ENCODE peak calls at places on chromosome 10, in four cellular contexts. One of them, this sample, is unnamed.

GRCh38 chr10:123774075-123774742 is 108.1 kb downstream of the GPR26 start:
- DNase-seq in psoas muscle: no peak
- DNase-seq in AG09309: no peak
- DNase-seq in IMR-90: no peak
- DNase-seq in this sample: no peak

GRCh38 chr10:97861351-97861750 is 11.7 kb downstream of the GOLGA7B start:
- DNase-seq in AG09309: peak
- DNase-seq in psoas muscle: peak
- DNase-seq in IMR-90: peak
- DNase-seq in this sample: peak

GRCh38 chr10:6050801-6051445 is 11.2 kb downstream of the IL2RA start:
- DNase-seq in AG09309: no peak
- DNase-seq in IMR-90: peak
- DNase-seq in psoas muscle: peak
- DNase-seq in this sample: peak

GRCh38 chr10:91172348-91172747 is 48.1 kb upstream of the PCGF5 start:
- DNase-seq in IMR-90: no peak
- DNase-seq in psoas muscle: no peak
- DNase-seq in AG09309: no peak
- DNase-seq in this sample: no peak

GRCh38 chr10:6232846-6233724 is 30.4 kb downstream of the PFKFB3 start:
- DNase-seq in IMR-90: no peak
- DNase-seq in psoas muscle: no peak
- DNase-seq in AG09309: no peak
- DNase-seq in this sample: no peak

GRCh38 chr10:28410420-28411135 is 107.7 kb upstream of the MPP7 start:
- DNase-seq in IMR-90: no peak
- DNase-seq in AG09309: no peak
- DNase-seq in psoas muscle: no peak
- DNase-seq in this sample: no peak

GRCh38 chr10:119714484-119714816 is 11.4 kb upstream of the INPP5F start:
- DNase-seq in psoas muscle: no peak
- DNase-seq in IMR-90: no peak
- DNase-seq in AG09309: no peak
- DNase-seq in this sample: no peak

GRCh38 chr10:103394180-103394579 is 2.1 kb downstream of the ATP5MK start:
- DNase-seq in psoas muscle: no peak
- DNase-seq in IMR-90: no peak
- DNase-seq in AG09309: no peak
- DNase-seq in this sample: no peak

GRCh38 chr10:97596101-97597055 is 6.9 kb downstream of the C10orf62 start:
- DNase-seq in AG09309: peak
- DNase-seq in IMR-90: peak
- DNase-seq in psoas muscle: peak
- DNase-seq in this sample: peak

GRCh38 chr10:87760195-87760905 is 57.7 kb downstream of the ATAD1 start:
- DNase-seq in psoas muscle: no peak
- DNase-seq in IMR-90: peak
- DNase-seq in AG09309: no peak
- DNase-seq in this sample: no peak

GRCh38 chr10:104546756-104547155 is 94.3 kb upstream of the SORCS3 start:
- DNase-seq in psoas muscle: no peak
- DNase-seq in AG09309: no peak
- DNase-seq in IMR-90: no peak
- DNase-seq in this sample: no peak

GRCh38 chr10:97314677-97315076 is 4.4 kb upstream of the FRAT1 start:
- DNase-seq in AG09309: no peak
- DNase-seq in psoas muscle: no peak
- DNase-seq in IMR-90: no peak
- DNase-seq in this sample: no peak

GRCh38 chr10:123081896-123082295 is 53.9 kb upstream of the HMX3 start:
- DNase-seq in AG09309: no peak
- DNase-seq in IMR-90: no peak
- DNase-seq in psoas muscle: no peak
- DNase-seq in this sample: no peak

GRCh38 chr10:26804418-26805393 is 56.1 kb downstream of the ABI1 start:
- DNase-seq in AG09309: no peak
- DNase-seq in psoas muscle: no peak
- DNase-seq in IMR-90: no peak
- DNase-seq in this sample: no peak

GRCh38 chr10:86105640-86106039 is 261.0 kb downstream of the GRID1 start:
- DNase-seq in IMR-90: no peak
- DNase-seq in AG09309: no peak
- DNase-seq in psoas muscle: no peak
- DNase-seq in this sample: no peak

GRCh38 chr10:16867556-16867955 is 50.3 kb upstream of the RSU1 start:
- DNase-seq in psoas muscle: no peak
- DNase-seq in IMR-90: peak
- DNase-seq in AG09309: no peak
- DNase-seq in this sample: no peak

GRCh38 chr10:130028465-130028819 is 64.4 kb upstream of the EBF3 start:
- DNase-seq in IMR-90: no peak
- DNase-seq in AG09309: no peak
- DNase-seq in psoas muscle: no peak
- DNase-seq in this sample: no peak

GRCh38 chr10:120689766-120690539 is 161.2 kb upstream of the WDR11 start:
- DNase-seq in psoas muscle: no peak
- DNase-seq in IMR-90: no peak
- DNase-seq in AG09309: no peak
- DNase-seq in this sample: no peak

GRCh38 chr10:93058139-93058538 is 2.5 kb upstream of the CYP26C1 start:
- DNase-seq in IMR-90: peak
- DNase-seq in AG09309: no peak
- DNase-seq in psoas muscle: no peak
- DNase-seq in this sample: no peak

GRCh38 chr10:7687228-7687907 is 15.7 kb upstream of the ITIH2 start:
- DNase-seq in IMR-90: peak
- DNase-seq in psoas muscle: peak
- DNase-seq in AG09309: peak
- DNase-seq in this sample: peak

GRCh38 chr10:66180651-66181318 is 745.1 kb upstream of the LRRTM3 start:
- DNase-seq in IMR-90: peak
- DNase-seq in AG09309: peak
- DNase-seq in psoas muscle: no peak
- DNase-seq in this sample: peak

GRCh38 chr10:1664565-1664964 is 72.8 kb downstream of the ADARB2 start:
- DNase-seq in IMR-90: no peak
- DNase-seq in psoas muscle: no peak
- DNase-seq in AG09309: no peak
- DNase-seq in this sample: no peak

GRCh38 chr10:113187066-113187777 is 237.2 kb downstream of the TCF7L2 start:
- DNase-seq in psoas muscle: peak
- DNase-seq in AG09309: no peak
- DNase-seq in IMR-90: no peak
- DNase-seq in this sample: no peak

GRCh38 chr10:14244801-14245211 is 85.9 kb downstream of the FRMD4A start:
- DNase-seq in psoas muscle: no peak
- DNase-seq in AG09309: no peak
- DNase-seq in IMR-90: peak
- DNase-seq in this sample: peak

GRCh38 chr10:59176241-59177030 is at the start of gene PHYHIPL:
- DNase-seq in psoas muscle: peak
- DNase-seq in AG09309: no peak
- DNase-seq in IMR-90: no peak
- DNase-seq in this sample: no peak

GRCh38 chr10:61662794-61663259 is at the start of gene CABCOCO1:
- DNase-seq in psoas muscle: peak
- DNase-seq in AG09309: no peak
- DNase-seq in IMR-90: peak
- DNase-seq in this sample: no peak

GRCh38 chr10:51462076-51462779 is 237.2 kb downstream of the CSTF2T start:
- DNase-seq in IMR-90: peak
- DNase-seq in AG09309: peak
- DNase-seq in psoas muscle: no peak
- DNase-seq in this sample: no peak

GRCh38 chr10:29535012-29535777 is 99.6 kb downstream of the SVIL start:
- DNase-seq in IMR-90: peak
- DNase-seq in AG09309: peak
- DNase-seq in psoas muscle: no peak
- DNase-seq in this sample: peak
- H3K4me3 ChIP-seq in IMR-90: peak
- H3K4me3 ChIP-seq in AG09309: peak
- H3K4me3 ChIP-seq in psoas muscle: peak
- H3K4me3 ChIP-seq in this sample: no peak

GRCh38 chr10:19689231-19689630 is 127.0 kb upstream of the PLXDC2 start:
- DNase-seq in AG09309: no peak
- DNase-seq in IMR-90: no peak
- DNase-seq in psoas muscle: no peak
- DNase-seq in this sample: no peak
- TF ChIP-seq CTCF in AG09309: no peak
- TF ChIP-seq CTCF in IMR-90: no peak
- TF ChIP-seq CTCF in psoas muscle: no peak
- TF ChIP-seq CTCF in this sample: no peak

GRCh38 chr10:126315471-126316177 is 72.7 kb downstream of the ADAM12 start:
- DNase-seq in AG09309: peak
- DNase-seq in psoas muscle: no peak
- DNase-seq in IMR-90: peak
- DNase-seq in this sample: peak
- H3K4me3 ChIP-seq in AG09309: no peak
- H3K4me3 ChIP-seq in psoas muscle: no peak
- H3K4me3 ChIP-seq in IMR-90: no peak
- H3K4me3 ChIP-seq in this sample: no peak

DNA sequence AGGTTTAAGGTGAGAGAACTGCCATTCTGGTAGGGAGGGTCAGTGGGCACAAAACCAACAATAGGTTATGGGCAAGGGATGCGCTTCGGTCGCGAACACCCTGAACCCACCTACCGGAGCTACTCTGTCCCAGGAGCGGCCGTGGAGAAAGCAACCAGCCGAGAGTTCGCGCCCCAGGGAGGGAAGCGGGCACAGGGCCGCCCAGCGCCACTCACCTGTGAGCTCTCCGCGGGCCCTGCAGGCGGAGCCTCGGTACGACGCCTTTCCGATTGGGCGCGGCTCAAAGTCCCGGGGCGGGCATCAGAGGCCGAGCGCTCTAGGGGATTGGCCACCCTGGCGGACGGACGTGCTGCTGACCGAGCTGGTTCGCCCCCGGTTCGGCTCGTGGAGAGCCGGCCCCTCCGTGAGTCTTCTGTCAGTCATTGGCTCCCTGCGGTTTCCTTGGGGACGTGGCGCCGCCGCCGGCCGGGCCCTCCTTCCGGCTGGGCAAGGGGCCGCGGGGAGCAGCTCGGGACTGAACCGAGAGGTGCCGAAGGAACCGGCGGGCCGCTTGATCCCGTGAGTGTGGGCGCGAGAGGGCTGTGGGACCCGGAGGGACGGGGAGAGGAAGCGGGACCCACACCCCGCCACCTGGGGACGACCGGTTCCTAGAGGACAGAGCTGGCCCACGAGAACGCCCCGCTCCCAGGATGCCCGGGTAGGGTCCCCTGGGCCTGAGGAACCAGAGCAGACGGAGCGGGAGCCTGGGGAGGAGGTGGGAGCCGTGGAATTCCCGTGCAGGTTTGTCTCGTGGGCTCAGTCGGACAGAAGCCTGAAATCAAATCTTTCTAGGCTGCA is at the start of gene ENTPD7:
- DNase-seq in IMR-90: peak
- DNase-seq in AG09309: peak
- DNase-seq in psoas muscle: peak
- DNase-seq in this sample: peak
- TF ChIP-seq CTCF in IMR-90: peak
- TF ChIP-seq CTCF in AG09309: no peak
- TF ChIP-seq CTCF in psoas muscle: peak
- TF ChIP-seq CTCF in this sample: no peak

DNA sequence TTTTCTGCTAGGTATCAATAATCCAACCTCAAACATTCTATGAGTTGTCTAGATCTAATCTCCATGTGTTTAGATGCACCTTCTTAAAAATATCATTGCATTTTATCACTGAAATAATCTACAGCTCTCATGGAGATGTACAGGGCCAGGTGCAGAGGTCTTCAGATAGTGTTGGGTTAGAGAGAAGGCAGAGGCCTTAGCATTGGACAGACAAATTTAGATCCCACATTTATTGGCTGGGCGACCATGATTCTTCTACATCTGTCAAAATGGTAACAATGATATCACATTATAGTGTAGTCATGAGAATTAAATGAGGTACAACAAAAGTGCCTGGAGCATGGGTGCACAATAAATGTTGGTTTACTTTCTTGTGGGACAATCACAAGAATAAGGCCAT is 3.1 kb downstream of the ARHGAP22 start:
- DNase-seq in IMR-90: no peak
- DNase-seq in psoas muscle: no peak
- DNase-seq in AG09309: no peak
- DNase-seq in this sample: no peak
- H3K4me3 ChIP-seq in IMR-90: no peak
- H3K4me3 ChIP-seq in psoas muscle: no peak
- H3K4me3 ChIP-seq in AG09309: no peak
- H3K4me3 ChIP-seq in this sample: peak

GRCh38 chr10:78520737-78521430 is 487.2 kb downstream of the RPS24 start:
- DNase-seq in IMR-90: peak
- DNase-seq in psoas muscle: no peak
- DNase-seq in AG09309: no peak
- DNase-seq in this sample: peak
- TF ChIP-seq CTCF in IMR-90: peak
- TF ChIP-seq CTCF in psoas muscle: no peak
- TF ChIP-seq CTCF in AG09309: peak
- TF ChIP-seq CTCF in this sample: peak

DNA sequence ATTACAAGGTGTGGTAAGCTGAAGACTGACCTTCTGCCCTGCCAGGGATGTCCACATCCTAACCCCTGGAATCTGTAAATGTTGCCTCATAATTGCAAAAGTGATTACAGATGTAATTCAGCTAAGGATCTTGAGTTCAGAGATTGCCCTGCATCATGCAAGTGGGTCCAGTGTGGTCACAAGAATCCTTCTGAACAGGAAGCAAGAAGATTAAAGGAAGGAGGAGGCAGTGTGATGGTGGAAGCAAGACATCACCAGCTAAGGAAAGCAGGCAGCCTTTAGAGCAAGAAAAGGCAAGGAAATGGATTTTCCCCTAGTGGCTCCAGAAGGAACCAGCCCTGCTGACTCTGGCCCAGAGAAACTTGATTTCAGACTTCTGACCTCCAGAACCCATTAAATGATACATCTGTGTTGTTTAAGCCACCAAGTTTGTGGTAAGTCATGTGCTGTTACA is 78.1 kb downstream of the USP6NL start:
- DNase-seq in AG09309: no peak
- DNase-seq in psoas muscle: no peak
- DNase-seq in IMR-90: peak
- DNase-seq in this sample: peak
- H3K4me3 ChIP-seq in AG09309: no peak
- H3K4me3 ChIP-seq in psoas muscle: no peak
- H3K4me3 ChIP-seq in IMR-90: no peak
- H3K4me3 ChIP-seq in this sample: no peak

This sample was measured in HFF-Myc.